ENCODE peak calls at places on chromosomes 16 and 17, in six cellular contexts. One of them, this sample, is unnamed.

GRCh38 chr17:30160419-30161172 is 44.0 kb downstream of the NSRP1 start:
- DNase-seq in right lobe of liver: no peak
- DNase-seq in PC-3: no peak
- DNase-seq in naive thymus-derived CD4-positive, alpha-beta T cell: no peak
- DNase-seq in heart right ventricle: no peak
- DNase-seq in tibial nerve: no peak
- DNase-seq in this sample: no peak

GRCh38 chr17:77926144-77926543 is 32.4 kb upstream of the TNRC6C start:
- DNase-seq in right lobe of liver: no peak
- DNase-seq in heart right ventricle: no peak
- DNase-seq in PC-3: no peak
- DNase-seq in tibial nerve: no peak
- DNase-seq in naive thymus-derived CD4-positive, alpha-beta T cell: no peak
- DNase-seq in this sample: no peak

GRCh38 chr16:12320298-12320706 is 343.8 kb downstream of the SNX29 start:
- DNase-seq in naive thymus-derived CD4-positive, alpha-beta T cell: no peak
- DNase-seq in PC-3: no peak
- DNase-seq in right lobe of liver: no peak
- DNase-seq in tibial nerve: no peak
- DNase-seq in heart right ventricle: no peak
- DNase-seq in this sample: no peak

GRCh38 chr17:48113201-48113676 is 5.7 kb downstream of the SNX11 start:
- DNase-seq in tibial nerve: peak; percentile 20
- DNase-seq in right lobe of liver: peak; percentile 59
- DNase-seq in heart right ventricle: no peak
- DNase-seq in naive thymus-derived CD4-positive, alpha-beta T cell: peak; percentile 55
- DNase-seq in PC-3: no peak
- DNase-seq in this sample: no peak

GRCh38 chr17:44353656-44354331 is 8.7 kb downstream of the GRN start:
- DNase-seq in tibial nerve: no peak
- DNase-seq in heart right ventricle: no peak
- DNase-seq in naive thymus-derived CD4-positive, alpha-beta T cell: peak; percentile 25
- DNase-seq in PC-3: no peak
- DNase-seq in right lobe of liver: peak; percentile 50
- DNase-seq in this sample: peak; percentile 54

GRCh38 chr16:28042856-28043255 is 20.7 kb downstream of the GSG1L start:
- DNase-seq in heart right ventricle: no peak
- DNase-seq in right lobe of liver: no peak
- DNase-seq in naive thymus-derived CD4-positive, alpha-beta T cell: no peak
- DNase-seq in tibial nerve: no peak
- DNase-seq in PC-3: no peak
- DNase-seq in this sample: no peak

GRCh38 chr17:48194097-48194550 is 86.6 kb downstream of the SNX11 start:
- DNase-seq in heart right ventricle: no peak
- DNase-seq in right lobe of liver: no peak
- DNase-seq in naive thymus-derived CD4-positive, alpha-beta T cell: peak; percentile 10
- DNase-seq in tibial nerve: no peak
- DNase-seq in PC-3: peak; percentile 97
- DNase-seq in this sample: no peak

GRCh38 chr16:15553313-15554088 is 89.5 kb downstream of the MARF1 start:
- DNase-seq in naive thymus-derived CD4-positive, alpha-beta T cell: no peak
- DNase-seq in right lobe of liver: no peak
- DNase-seq in tibial nerve: no peak
- DNase-seq in heart right ventricle: no peak
- DNase-seq in PC-3: no peak
- DNase-seq in this sample: no peak

GRCh38 chr16:1870365-1871082 is 1.4 kb downstream of the MEIOB start:
- DNase-seq in naive thymus-derived CD4-positive, alpha-beta T cell: no peak
- DNase-seq in right lobe of liver: peak; percentile 81
- DNase-seq in tibial nerve: no peak
- DNase-seq in heart right ventricle: no peak
- DNase-seq in PC-3: peak; percentile 84
- DNase-seq in this sample: no peak

GRCh38 chr16:13379266-13379665 is 477.9 kb downstream of the SHISA9 start:
- DNase-seq in heart right ventricle: no peak
- DNase-seq in tibial nerve: no peak
- DNase-seq in right lobe of liver: no peak
- DNase-seq in PC-3: no peak
- DNase-seq in naive thymus-derived CD4-positive, alpha-beta T cell: no peak
- DNase-seq in this sample: no peak

GRCh38 chr17:52986056-52986662 is 827.6 kb upstream of the CA10 start:
- DNase-seq in PC-3: no peak
- DNase-seq in naive thymus-derived CD4-positive, alpha-beta T cell: no peak
- DNase-seq in right lobe of liver: no peak
- DNase-seq in tibial nerve: no peak
- DNase-seq in heart right ventricle: no peak
- DNase-seq in this sample: no peak

GRCh38 chr17:29617481-29618271 is 5.0 kb downstream of the CORO6 start:
- DNase-seq in tibial nerve: no peak
- DNase-seq in PC-3: peak; percentile 74
- DNase-seq in heart right ventricle: no peak
- DNase-seq in right lobe of liver: peak; percentile 92
- DNase-seq in naive thymus-derived CD4-positive, alpha-beta T cell: peak; percentile 85
- DNase-seq in this sample: peak; percentile 88

GRCh38 chr17:55377885-55378284 is 43.8 kb downstream of the MMD start:
- DNase-seq in tibial nerve: no peak
- DNase-seq in right lobe of liver: no peak
- DNase-seq in PC-3: no peak
- DNase-seq in naive thymus-derived CD4-positive, alpha-beta T cell: no peak
- DNase-seq in heart right ventricle: no peak
- DNase-seq in this sample: no peak

GRCh38 chr17:16442594-16443389 is 27.4 kb downstream of the TRPV2 start:
- DNase-seq in naive thymus-derived CD4-positive, alpha-beta T cell: no peak
- DNase-seq in right lobe of liver: no peak
- DNase-seq in heart right ventricle: no peak
- DNase-seq in tibial nerve: no peak
- DNase-seq in PC-3: peak; percentile 22
- DNase-seq in this sample: no peak
- H3K4me3 ChIP-seq in naive thymus-derived CD4-positive, alpha-beta T cell: no peak overlapping the region
- H3K4me3 ChIP-seq in right lobe of liver: no peak overlapping the region
- H3K4me3 ChIP-seq in heart right ventricle: no peak overlapping the region
- H3K4me3 ChIP-seq in tibial nerve: no peak overlapping the region
- H3K4me3 ChIP-seq in PC-3: no peak overlapping the region
- H3K4me3 ChIP-seq in this sample: no peak overlapping the region

DNA sequence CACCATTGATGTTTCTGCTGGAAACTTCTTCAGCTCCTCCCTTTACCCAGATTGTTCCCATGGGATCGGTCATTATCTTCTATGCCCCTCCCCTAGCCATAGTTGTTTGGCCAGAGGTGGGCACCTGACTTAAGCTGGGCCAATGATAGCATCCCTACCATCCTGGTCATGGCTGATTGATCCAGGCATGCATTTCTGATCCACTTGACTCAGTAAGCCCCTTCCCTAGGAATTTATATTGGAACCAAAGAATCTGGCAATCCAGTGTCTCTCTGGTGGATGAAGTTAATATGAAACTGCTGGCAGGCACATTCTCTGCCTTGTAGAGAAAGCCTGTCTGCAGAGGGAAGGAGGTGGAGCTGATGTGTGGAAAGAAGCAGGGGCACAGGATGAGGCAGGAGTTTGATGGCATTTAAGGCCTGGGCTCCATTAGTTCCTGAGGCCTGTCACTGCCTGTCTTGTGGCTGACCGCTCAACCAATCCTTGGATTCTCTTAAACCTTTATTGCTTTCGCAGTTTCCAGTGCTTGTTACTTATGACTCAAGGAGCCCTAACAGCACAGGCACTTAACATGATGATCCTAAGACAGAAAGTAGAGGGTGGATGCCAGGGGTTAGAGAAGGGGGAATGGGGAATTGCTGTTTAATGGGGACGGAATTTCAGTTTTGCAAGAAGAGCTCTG is 152.4 kb downstream of the ABCC12 start:
- DNase-seq in right lobe of liver: no peak
- DNase-seq in tibial nerve: peak; percentile 22
- DNase-seq in PC-3: no peak
- DNase-seq in naive thymus-derived CD4-positive, alpha-beta T cell: no peak
- DNase-seq in heart right ventricle: no peak
- DNase-seq in this sample: no peak
- H3K4me1 ChIP-seq in right lobe of liver: no peaks in the 10 kb centered on the region
- H3K4me1 ChIP-seq in tibial nerve: no peaks in the 10 kb centered on the region
- H3K4me1 ChIP-seq in PC-3: no peaks in the 10 kb centered on the region
- H3K4me1 ChIP-seq in naive thymus-derived CD4-positive, alpha-beta T cell: no peaks in the 10 kb centered on the region
- H3K4me1 ChIP-seq in heart right ventricle: no peaks in the 10 kb centered on the region
- H3K4me1 ChIP-seq in this sample: no peaks in the 10 kb centered on the region

GRCh38 chr17:13337171-13337570 is 264.6 kb downstream of the HS3ST3A1 start:
- DNase-seq in right lobe of liver: no peak
- DNase-seq in tibial nerve: no peak
- DNase-seq in heart right ventricle: no peak
- DNase-seq in naive thymus-derived CD4-positive, alpha-beta T cell: no peak
- DNase-seq in PC-3: no peak
- DNase-seq in this sample: no peak

GRCh38 chr17:13334374-13334773 is 267.4 kb downstream of the HS3ST3A1 start:
- DNase-seq in naive thymus-derived CD4-positive, alpha-beta T cell: no peak
- DNase-seq in right lobe of liver: no peak
- DNase-seq in heart right ventricle: no peak
- DNase-seq in PC-3: no peak
- DNase-seq in tibial nerve: no peak
- DNase-seq in this sample: no peak

GRCh38 chr17:13333661-13334060 is 268.1 kb downstream of the HS3ST3A1 start:
- DNase-seq in PC-3: no peak
- DNase-seq in heart right ventricle: no peak
- DNase-seq in tibial nerve: no peak
- DNase-seq in right lobe of liver: no peak
- DNase-seq in naive thymus-derived CD4-positive, alpha-beta T cell: no peak
- DNase-seq in this sample: no peak

GRCh38 chr17:13338421-13338820 is 263.3 kb downstream of the HS3ST3A1 start:
- DNase-seq in tibial nerve: no peak
- DNase-seq in PC-3: no peak
- DNase-seq in right lobe of liver: no peak
- DNase-seq in naive thymus-derived CD4-positive, alpha-beta T cell: no peak
- DNase-seq in heart right ventricle: no peak
- DNase-seq in this sample: no peak

DNA sequence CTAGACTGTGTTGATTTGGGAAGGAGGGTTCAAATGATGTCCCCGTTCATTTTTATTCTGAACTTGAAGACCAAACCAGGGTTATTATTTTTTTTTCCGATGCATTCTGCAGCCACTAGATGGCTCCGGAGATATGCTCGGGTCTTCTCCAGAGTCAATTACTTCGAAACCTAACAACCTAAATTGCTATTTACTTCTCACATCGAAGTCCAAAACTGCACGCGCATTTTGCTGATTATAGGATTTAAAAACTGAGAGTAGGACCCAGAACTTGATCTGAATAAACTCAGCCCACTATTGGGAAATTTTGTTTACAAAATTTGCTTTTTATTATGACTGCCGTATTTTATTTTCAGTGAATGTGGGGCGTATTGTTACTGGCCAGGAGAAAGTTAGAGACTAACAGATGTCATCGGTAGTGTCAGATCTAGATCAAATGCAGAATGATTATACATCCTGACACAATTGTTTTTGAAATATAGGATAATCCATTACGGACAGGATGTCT is 263.8 kb downstream of the HS3ST3A1 start:
- DNase-seq in right lobe of liver: no peak
- DNase-seq in PC-3: peak; percentile 79
- DNase-seq in tibial nerve: peak; percentile 63
- DNase-seq in heart right ventricle: peak; percentile 29
- DNase-seq in naive thymus-derived CD4-positive, alpha-beta T cell: no peak
- DNase-seq in this sample: peak; percentile 59
- H3K4me3 ChIP-seq in right lobe of liver: peak overlapping the region; percentile 27
- H3K4me3 ChIP-seq in PC-3: peak overlapping the region; percentile 64
- H3K4me3 ChIP-seq in tibial nerve: no peak overlapping the region
- H3K4me3 ChIP-seq in heart right ventricle: peak overlapping the region; percentile 43
- H3K4me3 ChIP-seq in naive thymus-derived CD4-positive, alpha-beta T cell: no peak overlapping the region
- H3K4me3 ChIP-seq in this sample: no peak overlapping the region

GRCh38 chr17:72420775-72421127 is 299.9 kb downstream of the SOX9 start:
- DNase-seq in PC-3: no peak
- DNase-seq in tibial nerve: no peak
- DNase-seq in right lobe of liver: no peak
- DNase-seq in naive thymus-derived CD4-positive, alpha-beta T cell: no peak
- DNase-seq in heart right ventricle: no peak
- DNase-seq in this sample: no peak

GRCh38 chr17:72419866-72420774 is 299.3 kb downstream of the SOX9 start:
- DNase-seq in tibial nerve: no peak
- DNase-seq in right lobe of liver: no peak
- DNase-seq in PC-3: peak; percentile 27
- DNase-seq in naive thymus-derived CD4-positive, alpha-beta T cell: no peak
- DNase-seq in heart right ventricle: no peak
- DNase-seq in this sample: no peak

GRCh38 chr17:72422505-72423285 is 301.9 kb downstream of the SOX9 start:
- DNase-seq in right lobe of liver: no peak
- DNase-seq in naive thymus-derived CD4-positive, alpha-beta T cell: no peak
- DNase-seq in heart right ventricle: peak; percentile 36
- DNase-seq in tibial nerve: no peak
- DNase-seq in PC-3: peak; percentile 99
- DNase-seq in this sample: peak; percentile 64

GRCh38 chr17:72422204-72422504 is 301.3 kb downstream of the SOX9 start:
- DNase-seq in heart right ventricle: no peak
- DNase-seq in tibial nerve: no peak
- DNase-seq in PC-3: no peak
- DNase-seq in right lobe of liver: no peak
- DNase-seq in naive thymus-derived CD4-positive, alpha-beta T cell: no peak
- DNase-seq in this sample: no peak

DNA sequence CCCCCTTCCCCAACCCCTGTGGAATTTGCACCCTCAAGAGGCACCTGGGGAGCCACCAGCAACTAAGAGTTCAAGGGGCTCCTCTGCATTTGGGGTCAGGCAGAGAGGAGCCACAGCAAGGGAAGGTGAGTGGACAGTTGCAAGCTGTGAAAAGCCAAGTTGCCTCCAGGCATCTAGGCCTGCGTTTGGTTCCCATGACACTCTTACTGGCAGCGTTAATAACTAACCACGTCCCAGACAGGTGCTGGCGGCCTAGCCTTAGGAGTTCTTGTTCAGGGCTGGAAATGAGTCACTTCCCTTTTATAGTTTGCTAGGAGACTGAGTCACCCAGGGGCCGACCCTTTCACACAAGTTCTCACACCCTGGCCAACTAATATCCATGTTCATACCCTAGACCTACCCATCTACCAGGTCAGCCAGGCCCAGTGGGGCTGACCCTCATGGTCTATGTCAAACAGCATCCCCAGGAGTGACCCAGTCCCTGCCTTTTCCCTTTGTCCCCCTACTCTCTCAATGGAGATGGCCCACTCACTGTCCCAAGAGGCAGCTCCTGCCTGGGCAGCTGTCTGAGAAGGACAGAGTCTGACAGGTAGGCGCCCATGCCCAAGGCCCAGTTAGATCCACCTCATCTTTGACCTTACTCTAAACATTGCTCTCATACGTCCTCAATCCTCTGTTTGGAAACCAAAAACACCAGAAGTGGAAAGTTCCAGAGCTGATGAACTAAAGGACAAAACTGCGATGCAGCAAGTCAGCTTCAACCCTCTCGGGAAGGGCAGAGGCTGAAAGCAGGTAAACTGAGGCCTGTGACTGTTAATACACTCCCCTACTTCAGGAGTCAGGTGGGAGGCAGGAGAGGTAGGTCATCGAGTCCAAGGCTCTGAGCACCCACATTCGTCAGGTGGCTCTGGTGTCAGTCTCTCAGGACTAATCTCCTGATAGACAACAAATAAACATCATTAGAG is 300.6 kb downstream of the SOX9 start:
- DNase-seq in tibial nerve: no peak
- DNase-seq in right lobe of liver: no peak
- DNase-seq in naive thymus-derived CD4-positive, alpha-beta T cell: no peak
- DNase-seq in PC-3: peak; percentile 100
- DNase-seq in heart right ventricle: no peak
- DNase-seq in this sample: peak; percentile 82
- H3K4me1 ChIP-seq in tibial nerve: peaks cover 13% of the 10 kb centered on the region
- H3K4me1 ChIP-seq in right lobe of liver: no peaks in the 10 kb centered on the region
- H3K4me1 ChIP-seq in naive thymus-derived CD4-positive, alpha-beta T cell: no peaks in the 10 kb centered on the region
- H3K4me1 ChIP-seq in PC-3: peaks cover 41% of the 10 kb centered on the region
- H3K4me1 ChIP-seq in heart right ventricle: no peaks in the 10 kb centered on the region
- H3K4me1 ChIP-seq in this sample: peaks cover 21% of the 10 kb centered on the region

This sample was measured in mucosa of descending colon.